ENCODE peak calls at places on chromosomes 4 and X, in ten cellular contexts. One of them, this sample, is unnamed.

GRCh38 chr4:99824070-99824599 is 7.5 kb downstream of the DAPP1 start:
- DNase-seq in upper lobe of right lung: no peak
- DNase-seq in AG10803: peak
- DNase-seq in Peyer's patch: no peak
- DNase-seq in PC-9: no peak
- DNase-seq in HL-60: no peak
- DNase-seq in A549: no peak
- DNase-seq in left lung: no peak
- DNase-seq in NB4: no peak
- DNase-seq in adrenal gland: no peak
- DNase-seq in this sample: no peak

GRCh38 chr4:35286434-35286833 is 957.9 kb downstream of the ARAP2 start:
- DNase-seq in upper lobe of right lung: no peak
- DNase-seq in AG10803: no peak
- DNase-seq in Peyer's patch: no peak
- DNase-seq in PC-9: no peak
- DNase-seq in HL-60: no peak
- DNase-seq in A549: no peak
- DNase-seq in left lung: no peak
- DNase-seq in NB4: no peak
- DNase-seq in adrenal gland: no peak
- DNase-seq in this sample: no peak

GRCh38 chr4:8774071-8774470 is 97.6 kb downstream of the HMX1 start:
- DNase-seq in upper lobe of right lung: peak
- DNase-seq in AG10803: no peak
- DNase-seq in Peyer's patch: peak
- DNase-seq in PC-9: no peak
- DNase-seq in HL-60: no peak
- DNase-seq in A549: no peak
- DNase-seq in left lung: no peak
- DNase-seq in NB4: no peak
- DNase-seq in adrenal gland: no peak
- DNase-seq in this sample: no peak

GRCh38 chr4:52751349-52751911 is at the start of gene ERVMER34-1:
- DNase-seq in upper lobe of right lung: peak
- DNase-seq in AG10803: peak
- DNase-seq in Peyer's patch: peak
- DNase-seq in PC-9: peak
- DNase-seq in HL-60: no peak
- DNase-seq in A549: peak
- DNase-seq in left lung: peak
- DNase-seq in NB4: no peak
- DNase-seq in adrenal gland: peak
- DNase-seq in this sample: no peak

GRCh38 chr4:109548655-109549054 is 11.4 kb upstream of the MCUB start:
- DNase-seq in upper lobe of right lung: no peak
- DNase-seq in AG10803: peak
- DNase-seq in Peyer's patch: no peak
- DNase-seq in PC-9: no peak
- DNase-seq in HL-60: peak
- DNase-seq in A549: no peak
- DNase-seq in left lung: no peak
- DNase-seq in NB4: peak
- DNase-seq in adrenal gland: no peak
- DNase-seq in this sample: no peak

GRCh38 chrX:18894156-18894555 is 89.8 kb downstream of the PHKA2 start:
- DNase-seq in upper lobe of right lung: no peak
- DNase-seq in AG10803: no peak
- DNase-seq in Peyer's patch: no peak
- DNase-seq in PC-9: no peak
- DNase-seq in HL-60: no peak
- DNase-seq in A549: no peak
- DNase-seq in left lung: no peak
- DNase-seq in NB4: no peak
- DNase-seq in adrenal gland: no peak
- DNase-seq in this sample: no peak

GRCh38 chr4:111434581-111434980 is 710.7 kb upstream of the FAM241A start:
- DNase-seq in upper lobe of right lung: no peak
- DNase-seq in AG10803: peak
- DNase-seq in Peyer's patch: no peak
- DNase-seq in PC-9: no peak
- DNase-seq in HL-60: no peak
- DNase-seq in A549: no peak
- DNase-seq in left lung: no peak
- DNase-seq in NB4: no peak
- DNase-seq in adrenal gland: no peak
- DNase-seq in this sample: no peak

GRCh38 chr4:6308890-6309643 is 39.4 kb downstream of the WFS1 start:
- DNase-seq in upper lobe of right lung: no peak
- DNase-seq in AG10803: no peak
- DNase-seq in Peyer's patch: no peak
- DNase-seq in PC-9: peak
- DNase-seq in HL-60: no peak
- DNase-seq in A549: peak
- DNase-seq in left lung: peak
- DNase-seq in NB4: no peak
- DNase-seq in adrenal gland: no peak
- DNase-seq in this sample: no peak

GRCh38 chrX:36963069-36963808 is 44.9 kb upstream of the FAM47C start:
- DNase-seq in upper lobe of right lung: no peak
- DNase-seq in AG10803: no peak
- DNase-seq in Peyer's patch: no peak
- DNase-seq in PC-9: no peak
- DNase-seq in HL-60: no peak
- DNase-seq in A549: no peak
- DNase-seq in left lung: no peak
- DNase-seq in NB4: no peak
- DNase-seq in adrenal gland: no peak
- DNase-seq in this sample: no peak

GRCh38 chrX:36961590-36961989 is 46.6 kb upstream of the FAM47C start:
- DNase-seq in upper lobe of right lung: no peak
- DNase-seq in AG10803: no peak
- DNase-seq in Peyer's patch: no peak
- DNase-seq in PC-9: no peak
- DNase-seq in HL-60: no peak
- DNase-seq in A549: peak
- DNase-seq in left lung: no peak
- DNase-seq in NB4: no peak
- DNase-seq in adrenal gland: no peak
- DNase-seq in this sample: no peak

DNA sequence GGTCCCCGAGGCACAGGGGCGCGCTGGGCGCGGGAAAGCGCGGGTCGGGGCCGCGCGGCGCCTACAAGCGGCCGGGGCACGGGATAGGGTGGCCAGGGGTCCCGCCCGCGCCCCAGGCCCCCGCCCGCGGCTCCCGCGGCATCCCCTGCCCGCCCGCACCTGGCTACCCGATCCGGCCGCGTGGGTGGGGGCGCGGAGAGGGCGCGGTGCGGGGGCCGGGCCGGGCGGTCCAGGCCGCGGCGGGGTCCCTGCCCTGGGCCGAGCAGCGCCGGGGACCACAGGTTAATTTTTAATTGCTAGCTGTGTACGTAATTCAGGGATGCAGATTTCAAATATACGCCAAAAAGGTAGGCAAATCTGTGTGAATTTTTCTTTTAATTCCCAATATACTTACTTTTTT is 44.3 kb upstream of the FAM47C start:
- DNase-seq in upper lobe of right lung: no peak
- DNase-seq in AG10803: no peak
- DNase-seq in Peyer's patch: no peak
- DNase-seq in PC-9: no peak
- DNase-seq in HL-60: no peak
- DNase-seq in A549: no peak
- DNase-seq in left lung: no peak
- DNase-seq in NB4: no peak
- DNase-seq in adrenal gland: no peak
- DNase-seq in this sample: no peak
- TF ChIP-seq CTCF in upper lobe of right lung: no peak
- TF ChIP-seq CTCF in AG10803: no peak
- TF ChIP-seq CTCF in Peyer's patch: no peak
- TF ChIP-seq CTCF in PC-9: no peak
- TF ChIP-seq CTCF in HL-60: no peak
- TF ChIP-seq CTCF in A549: no peak
- TF ChIP-seq CTCF in left lung: no peak
- TF ChIP-seq CTCF in NB4: no peak
- TF ChIP-seq CTCF in adrenal gland: no peak
- TF ChIP-seq CTCF in this sample: no peak

DNA sequence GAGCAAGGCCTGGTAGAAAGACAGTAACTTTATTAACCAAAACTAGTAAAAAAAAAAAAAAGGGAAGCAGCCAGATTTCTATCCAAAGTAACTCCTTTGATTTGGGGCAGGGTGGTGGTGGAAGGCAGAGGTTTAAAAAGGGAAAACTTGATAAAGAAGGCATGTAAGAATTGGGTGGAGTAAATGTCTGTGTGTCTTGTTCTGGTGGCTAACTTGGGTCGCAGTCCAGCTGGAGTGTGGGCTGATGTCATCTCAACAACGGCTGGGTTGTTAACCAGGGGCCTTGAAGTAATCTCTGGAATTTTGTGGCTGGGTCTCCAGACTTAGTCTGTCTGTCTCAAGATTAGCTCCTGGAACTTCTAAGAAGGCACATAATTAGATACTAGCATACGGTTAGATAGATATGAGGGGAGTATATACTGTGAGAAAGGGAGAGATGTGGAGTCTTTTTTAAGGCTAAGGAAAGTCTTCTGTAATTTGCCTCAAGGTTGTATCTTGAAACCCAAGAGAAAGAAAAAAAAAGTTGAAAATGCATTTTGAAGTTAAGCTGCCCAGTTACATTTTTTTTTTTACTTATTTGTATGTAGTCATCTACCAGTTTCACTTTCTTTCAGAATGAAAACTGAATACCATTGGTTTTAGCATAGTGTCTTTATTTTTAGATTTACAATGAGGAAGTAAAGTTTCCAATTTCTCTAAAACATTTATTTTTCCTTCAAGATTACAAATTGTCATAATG is 48.3 kb downstream of the MTHFD2L start:
- DNase-seq in upper lobe of right lung: no peak
- DNase-seq in AG10803: peak
- DNase-seq in Peyer's patch: no peak
- DNase-seq in PC-9: no peak
- DNase-seq in HL-60: no peak
- DNase-seq in A549: no peak
- DNase-seq in left lung: no peak
- DNase-seq in NB4: no peak
- DNase-seq in adrenal gland: no peak
- DNase-seq in this sample: no peak
- H3K4me3 ChIP-seq in upper lobe of right lung: no peak
- H3K4me3 ChIP-seq in AG10803: no peak
- H3K4me3 ChIP-seq in Peyer's patch: no peak
- H3K4me3 ChIP-seq in PC-9: no peak
- H3K4me3 ChIP-seq in HL-60: no peak
- H3K4me3 ChIP-seq in A549: no peak
- H3K4me3 ChIP-seq in left lung: no peak
- H3K4me3 ChIP-seq in NB4: no peak
- H3K4me3 ChIP-seq in adrenal gland: no peak
- H3K4me3 ChIP-seq in this sample: peak

DNA sequence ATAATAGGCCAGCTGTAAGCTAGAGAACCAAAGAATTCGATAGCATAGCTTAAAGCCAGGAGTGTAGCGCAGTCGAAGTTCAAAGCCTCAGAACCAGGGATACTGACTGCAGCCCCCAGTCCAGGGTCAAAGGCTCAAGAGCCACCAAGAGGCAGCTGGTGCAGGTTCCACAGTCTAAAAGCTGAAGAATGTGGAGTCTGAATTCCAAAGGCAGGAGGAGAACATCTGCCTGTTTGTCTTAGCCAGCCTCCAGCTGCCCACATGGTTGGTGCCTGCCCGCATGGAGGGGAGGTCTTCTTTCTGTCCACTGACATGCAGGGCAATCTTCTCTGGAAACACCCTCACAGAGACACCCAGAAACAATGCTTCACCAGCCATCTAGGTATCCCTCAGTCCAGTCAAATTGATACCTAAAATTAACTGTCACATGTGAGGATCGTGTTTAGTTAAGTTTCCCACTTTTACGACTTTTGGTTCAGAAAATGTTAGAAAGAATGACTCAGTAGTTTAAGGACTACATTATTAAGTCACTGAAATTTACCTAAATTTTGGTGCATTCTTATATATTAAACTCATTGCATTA is 52.8 kb upstream of the RHOH start:
- DNase-seq in upper lobe of right lung: no peak
- DNase-seq in AG10803: no peak
- DNase-seq in Peyer's patch: no peak
- DNase-seq in PC-9: no peak
- DNase-seq in HL-60: no peak
- DNase-seq in A549: no peak
- DNase-seq in left lung: no peak
- DNase-seq in NB4: no peak
- DNase-seq in adrenal gland: no peak
- DNase-seq in this sample: no peak
- TF ChIP-seq CTCF in upper lobe of right lung: no peak
- TF ChIP-seq CTCF in AG10803: no peak
- TF ChIP-seq CTCF in Peyer's patch: no peak
- TF ChIP-seq CTCF in PC-9: no peak
- TF ChIP-seq CTCF in HL-60: no peak
- TF ChIP-seq CTCF in A549: no peak
- TF ChIP-seq CTCF in left lung: no peak
- TF ChIP-seq CTCF in NB4: no peak
- TF ChIP-seq CTCF in adrenal gland: no peak
- TF ChIP-seq CTCF in this sample: no peak

DNA sequence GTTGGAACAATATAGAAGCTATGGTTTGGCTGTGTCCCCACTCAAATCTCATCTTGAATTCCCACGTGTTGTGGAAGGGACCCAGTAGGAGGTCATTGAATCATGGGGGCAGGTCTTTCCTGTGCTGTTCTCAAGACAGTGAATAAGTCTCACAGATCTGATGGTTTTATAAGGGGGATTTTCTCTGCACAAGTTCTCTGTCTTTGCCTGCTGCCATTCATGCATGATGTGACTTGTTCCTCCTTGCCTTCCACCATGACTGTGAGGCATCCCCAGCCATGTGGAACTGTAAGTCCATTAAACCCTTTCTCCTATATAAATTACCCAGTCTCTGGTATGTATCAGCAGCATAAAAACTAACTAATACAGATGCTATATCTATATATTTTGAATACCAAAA is 135.2 kb upstream of the EDNRA start:
- DNase-seq in upper lobe of right lung: no peak
- DNase-seq in AG10803: no peak
- DNase-seq in Peyer's patch: no peak
- DNase-seq in PC-9: no peak
- DNase-seq in HL-60: no peak
- DNase-seq in A549: no peak
- DNase-seq in left lung: no peak
- DNase-seq in NB4: no peak
- DNase-seq in adrenal gland: no peak
- DNase-seq in this sample: no peak
- H3K4me3 ChIP-seq in upper lobe of right lung: no peak
- H3K4me3 ChIP-seq in AG10803: no peak
- H3K4me3 ChIP-seq in Peyer's patch: no peak
- H3K4me3 ChIP-seq in PC-9: no peak
- H3K4me3 ChIP-seq in HL-60: no peak
- H3K4me3 ChIP-seq in A549: no peak
- H3K4me3 ChIP-seq in left lung: no peak
- H3K4me3 ChIP-seq in NB4: no peak
- H3K4me3 ChIP-seq in adrenal gland: no peak
- H3K4me3 ChIP-seq in this sample: no peak

GRCh38 chr4:174262624-174263444 is 20.6 kb downstream of the FBXO8 start:
- DNase-seq in upper lobe of right lung: no peak
- DNase-seq in AG10803: no peak
- DNase-seq in Peyer's patch: no peak
- DNase-seq in PC-9: no peak
- DNase-seq in HL-60: no peak
- DNase-seq in A549: no peak
- DNase-seq in left lung: no peak
- DNase-seq in NB4: no peak
- DNase-seq in adrenal gland: no peak
- DNase-seq in this sample: no peak
- TF ChIP-seq CTCF in upper lobe of right lung: no peak
- TF ChIP-seq CTCF in AG10803: no peak
- TF ChIP-seq CTCF in Peyer's patch: no peak
- TF ChIP-seq CTCF in PC-9: no peak
- TF ChIP-seq CTCF in HL-60: no peak
- TF ChIP-seq CTCF in A549: no peak
- TF ChIP-seq CTCF in left lung: no peak
- TF ChIP-seq CTCF in NB4: no peak
- TF ChIP-seq CTCF in adrenal gland: no peak
- TF ChIP-seq CTCF in this sample: no peak